ENCODE peak calls at places on chromosome 7, in seven cellular contexts. J is IMR-90, N is WTC11, B is GM12878, X is SK-N-SH, U is H1, F is K562. Q is an unnamed sample.

GRCh38 chr7:50954716-50955115 is 172.0 kb upstream of the GRB10 start:
- DNase-seq in J (no peak), N (no peak), B (no peak), X (no peak), U (no peak), F (no peak), Q (no peak)

GRCh38 chr7:24702674-24703235 is 54.5 kb downstream of the GSDME start:
- DNase-seq in J (peak), N (no peak), B (no peak), X (no peak), U (peak), F (no peak), Q (no peak)

GRCh38 chr7:2062648-2063047 is 170.1 kb downstream of the MAD1L1 start:
- DNase-seq in J (no peak), N (no peak), B (no peak), X (no peak), U (no peak), F (no peak), Q (no peak)

GRCh38 chr7:79734158-79734557 is 280.7 kb upstream of the MAGI2 start:
- DNase-seq in J (no peak), N (no peak), B (no peak), X (no peak), U (no peak), F (no peak), Q (no peak)

GRCh38 chr7:69282941-69283340 is 315.3 kb upstream of the AUTS2 start:
- DNase-seq in J (no peak), N (no peak), B (no peak), X (no peak), U (no peak), F (no peak), Q (no peak)

GRCh38 chr7:129993275-129993674 is 40.5 kb upstream of the UBE2H start:
- DNase-seq in J (no peak), N (no peak), B (no peak), X (no peak), U (no peak), F (no peak), Q (no peak)

GRCh38 chr7:98420966-98421612 is 20.2 kb upstream of the BAIAP2L1 start:
- DNase-seq in J (no peak), N (peak), B (no peak), X (peak), U (peak), F (peak), Q (peak)

GRCh38 chr7:72080349-72080766 is 331.8 kb downstream of the CALN1 start:
- DNase-seq in J (no peak), N (no peak), B (no peak), X (no peak), U (peak), F (no peak), Q (no peak)

GRCh38 chr7:75937958-75938786 is 23.2 kb downstream of the POR start:
- DNase-seq in J (peak), N (no peak), B (no peak), X (peak), U (no peak), F (peak), Q (peak)

GRCh38 chr7:98133621-98134266 is 27.1 kb downstream of the LMTK2 start:
- DNase-seq in J (peak), N (no peak), B (no peak), X (no peak), U (no peak), F (no peak), Q (peak)

GRCh38 chr7:44727346-44728262 is 21.0 kb upstream of the ZMIZ2 start:
- DNase-seq in J (peak), N (no peak), B (no peak), X (no peak), U (no peak), F (no peak), Q (no peak)

GRCh38 chr7:2269468-2270460 is 27.7 kb downstream of the NUDT1 start:
- DNase-seq in J (peak), N (peak), B (no peak), X (peak), U (no peak), F (no peak), Q (no peak)

GRCh38 chr7:139767561-139767982 is 10.2 kb downstream of the HIPK2 start:
- DNase-seq in J (no peak), N (no peak), B (peak), X (no peak), U (no peak), F (no peak), Q (no peak)

GRCh38 chr7:80942261-80943041 is 23.6 kb upstream of the SEMA3C start:
- DNase-seq in J (peak), N (peak), B (no peak), X (peak), U (no peak), F (no peak), Q (peak)

GRCh38 chr7:158228986-158229385 is 358.6 kb downstream of the PTPRN2 start:
- DNase-seq in J (no peak), N (no peak), B (no peak), X (no peak), U (no peak), F (no peak), Q (no peak)

GRCh38 chr7:44531421-44532380 is 9.4 kb downstream of the NPC1L1 start:
- DNase-seq in J (no peak), N (no peak), B (no peak), X (no peak), U (no peak), F (no peak), Q (no peak)

GRCh38 chr7:138663741-138664710 is 37.1 kb downstream of the SVOPL start:
- DNase-seq in J (no peak), N (peak), B (no peak), X (peak), U (peak), F (no peak), Q (no peak)

GRCh38 chr7:74405191-74405898 is 48.4 kb upstream of the GTF2IRD1 start:
- DNase-seq in J (no peak), N (peak), B (no peak), X (peak), U (peak), F (peak), Q (peak)

GRCh38 chr7:127905491-127906330 is 125.5 kb downstream of the LRRC4 start:
- DNase-seq in J (peak), N (no peak), B (no peak), X (no peak), U (no peak), F (no peak), Q (no peak)

GRCh38 chr7:66899552-66900280 is 21.3 kb upstream of the TMEM248 start:
- DNase-seq in J (no peak), N (no peak), B (no peak), X (no peak), U (no peak), F (no peak), Q (no peak)

GRCh38 chr7:22672892-22673637 is 53.9 kb upstream of the IL6 start:
- DNase-seq in J (peak), N (no peak), B (peak), X (no peak), U (no peak), F (no peak), Q (peak)

GRCh38 chr7:36781011-36781738 is 56.9 kb upstream of the AOAH start:
- DNase-seq in J (no peak), N (no peak), B (no peak), X (no peak), U (no peak), F (no peak), Q (no peak)
- TF ChIP-seq CTCF in J (no peak), N (no peak), B (no peak), X (no peak), U (no peak), F (no peak), Q (no peak)

DNA sequence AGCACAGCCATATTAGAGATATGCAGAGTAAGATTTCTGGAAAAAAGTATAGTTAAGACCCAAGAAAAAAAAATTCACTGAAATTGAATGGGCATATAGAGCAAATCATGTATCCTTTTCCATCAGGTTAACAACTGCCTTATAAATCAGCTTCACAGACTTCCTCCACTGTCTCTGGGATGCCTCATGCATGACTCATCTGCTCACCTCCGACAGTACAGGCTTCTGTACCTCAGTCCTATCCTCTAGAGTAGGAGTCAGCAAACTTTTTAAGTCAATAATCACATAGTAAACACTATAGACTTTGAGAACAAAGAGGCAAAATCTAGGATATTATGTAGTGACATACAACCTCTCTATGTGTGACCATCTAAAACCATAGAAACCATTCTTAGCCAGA is 211.6 kb upstream of the SP8 start:
- DNase-seq in J (no peak), N (no peak), B (no peak), X (no peak), U (no peak), F (no peak), Q (no peak)
- TF ChIP-seq USF2 in J (no peak), N (no peak), B (no peak), X (no peak), U (no peak), F (no peak), Q (no peak)

DNA sequence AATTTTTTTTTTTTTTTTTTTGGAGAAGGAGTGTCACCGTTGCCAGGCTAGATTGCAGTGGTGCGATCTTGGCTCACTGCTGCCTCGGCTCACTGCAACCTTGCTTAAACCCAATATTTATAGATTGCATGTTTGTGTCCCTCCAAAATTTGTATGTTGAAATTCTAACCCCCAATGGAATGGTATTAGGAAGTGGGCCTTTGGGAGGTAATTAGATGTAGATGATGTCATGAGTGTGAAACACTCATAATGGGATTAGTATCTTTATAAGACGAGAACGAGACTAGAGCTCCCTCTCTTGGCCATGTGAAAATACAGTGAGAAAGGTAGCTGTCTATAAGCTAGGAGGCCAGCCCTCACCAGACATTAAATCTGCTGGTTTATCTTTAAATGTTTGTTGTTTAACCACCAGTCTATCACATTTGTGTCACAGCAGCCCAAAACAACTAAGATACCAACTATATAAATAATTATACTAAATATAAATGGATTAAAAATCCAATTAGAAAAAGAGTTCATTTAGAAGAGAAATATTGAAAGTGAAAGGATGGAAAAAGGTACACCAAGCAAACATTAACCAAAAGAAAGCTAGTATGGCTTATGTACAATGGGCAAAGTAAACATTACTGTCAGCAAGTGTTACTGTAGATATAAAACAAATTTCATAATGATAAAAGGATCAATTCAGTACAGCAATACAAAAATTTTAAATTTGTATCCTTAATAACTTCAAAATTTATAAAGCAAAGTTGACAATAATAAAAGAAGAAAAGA is 9.3 kb downstream of the TCAF1 start:
- DNase-seq in J (peak), N (no peak), B (peak), X (no peak), U (no peak), F (peak), Q (no peak)
- TF ChIP-seq CTCF in J (peak), N (peak), B (peak), X (peak), U (peak), F (peak), Q (no peak)

DNA sequence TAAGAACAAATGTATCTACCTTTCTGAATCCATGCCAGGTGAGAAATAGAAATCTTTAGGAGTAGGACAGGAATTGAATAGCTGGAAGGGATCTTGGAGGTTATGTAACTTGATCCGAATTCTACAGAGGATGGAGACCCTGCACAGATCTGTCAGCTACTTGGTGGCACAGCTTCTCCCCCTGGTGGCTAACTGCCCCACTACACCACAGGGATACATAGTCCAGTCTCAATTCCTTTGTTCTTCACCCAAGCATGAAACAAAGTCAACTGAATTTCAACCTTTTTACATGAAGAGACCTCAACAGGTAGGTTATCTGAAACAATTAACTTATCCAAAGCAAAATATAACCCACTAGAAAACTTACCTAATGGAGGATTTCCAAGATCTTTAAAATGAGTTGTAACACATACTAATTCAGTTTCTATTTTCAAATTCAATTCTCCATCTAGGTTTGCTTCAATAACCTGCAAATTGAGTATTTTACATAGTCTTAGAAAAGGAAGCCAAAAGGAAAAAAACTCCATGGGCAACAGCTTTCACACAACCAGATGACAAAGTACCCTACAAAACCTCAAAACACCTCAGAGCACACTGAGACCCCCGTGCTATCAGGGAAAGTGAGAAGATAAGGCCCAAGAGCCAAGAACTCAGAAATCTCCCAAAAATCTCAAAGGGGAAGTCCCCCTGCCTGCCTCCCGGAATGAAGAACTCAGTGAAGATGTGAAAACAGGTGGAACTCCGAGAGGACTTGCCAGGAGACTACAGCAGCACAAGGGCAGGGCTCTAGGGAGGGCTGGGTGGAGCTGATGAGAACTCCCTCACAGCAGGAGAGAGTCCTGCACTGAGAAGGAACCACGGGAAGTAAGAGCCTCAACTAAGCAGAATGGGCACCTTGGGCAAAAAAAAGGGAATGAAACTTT is 10.3 kb downstream of the HUS1 start:
- DNase-seq in J (peak), N (peak), B (no peak), X (peak), U (peak), F (peak), Q (peak)
- TF ChIP-seq USF2 in J (no peak), N (no peak), B (no peak), X (no peak), U (no peak), F (no peak), Q (no peak)

GRCh38 chr7:13117103-13117502 is 429.7 kb downstream of the ARL4A start:
- DNase-seq in J (peak), N (no peak), B (no peak), X (no peak), U (no peak), F (no peak), Q (peak)
- TF ChIP-seq CTCF in J (peak), N (no peak), B (no peak), X (peak), U (peak), F (peak), Q (peak)

GRCh38 chr7:151003572-151003971 is 12.8 kb downstream of the NOS3 start:
- DNase-seq in J (no peak), N (no peak), B (no peak), X (no peak), U (no peak), F (peak), Q (peak)
- TF ChIP-seq USF2 in J (no peak), N (no peak), B (no peak), X (no peak), U (no peak), F (no peak), Q (no peak)

DNA sequence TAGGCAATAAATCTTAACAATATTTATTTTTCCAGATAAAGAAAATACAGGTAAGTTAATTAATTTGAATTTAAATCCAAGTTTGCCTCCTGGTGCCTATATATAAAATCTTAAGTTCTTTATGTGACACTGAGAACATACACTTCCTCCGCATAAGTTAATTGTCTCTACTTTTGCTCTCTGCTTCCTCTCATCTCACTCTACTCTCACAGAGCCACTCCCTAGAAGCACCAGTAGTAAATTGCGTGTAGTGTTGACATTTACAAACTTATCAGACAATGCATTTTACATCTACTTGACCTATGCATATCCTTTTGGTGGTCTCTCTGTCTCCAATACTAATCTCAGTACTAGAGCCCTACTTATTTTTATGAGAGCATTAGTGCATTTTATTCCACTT is 144.5 kb downstream of the ETV1 start:
- DNase-seq in J (no peak), N (no peak), B (no peak), X (no peak), U (no peak), F (no peak), Q (no peak)
- TF ChIP-seq CTCF in J (no peak), N (no peak), B (no peak), X (no peak), U (no peak), F (no peak), Q (no peak)

GRCh38 chr7:29352041-29352440 is 157.5 kb downstream of the CHN2 start:
- DNase-seq in J (no peak), N (no peak), B (no peak), X (no peak), U (no peak), F (no peak), Q (no peak)

GRCh38 chr7:29349362-29349761 is 154.8 kb downstream of the CHN2 start:
- DNase-seq in J (no peak), N (no peak), B (no peak), X (no peak), U (no peak), F (no peak), Q (no peak)

GRCh38 chr7:29346574-29346973 is 152.0 kb downstream of the CHN2 start:
- DNase-seq in J (no peak), N (no peak), B (no peak), X (no peak), U (no peak), F (no peak), Q (no peak)

GRCh38 chr7:29353810-29354209 is 159.2 kb downstream of the CHN2 start:
- DNase-seq in J (no peak), N (no peak), B (no peak), X (no peak), U (no peak), F (no peak), Q (no peak)

GRCh38 chr7:29350351-29350750 is 155.8 kb downstream of the CHN2 start:
- DNase-seq in J (no peak), N (no peak), B (no peak), X (no peak), U (no peak), F (no peak), Q (no peak)
- TF ChIP-seq USF2 in J (no peak), N (no peak), B (no peak), X (no peak), U (no peak), F (no peak), Q (no peak)